ENCODE peak calls at places on chromosomes 6 and 20, in seven cellular contexts. T, K, F, H, W, E and I are unnamed samples.

GRCh38 chr6:83891586-83891985 is 32.1 kb downstream of the CYB5R4 start:
- DNase-seq in T (no peak), E (no peak), W (no peak), H (no peak), K (no peak), F (no peak), I (no peak)

GRCh38 chr6:2008383-2008976 is 236.9 kb downstream of the GMDS start:
- DNase-seq in W (no peak), K (no peak), F (peak), H (peak), T (no peak), E (no peak), I (no peak)

GRCh38 chr6:110813813-110814487 is 1.3 kb downstream of the CDK19 start:
- DNase-seq in T (peak), W (no peak), F (no peak), E (no peak), K (peak), H (peak), I (no peak)

GRCh38 chr20:39910536-39910935 is 778.5 kb downstream of the MAFB start:
- DNase-seq in K (peak), F (no peak), W (peak), E (no peak), H (no peak), T (no peak), I (no peak)

GRCh38 chr20:63361507-63362425 is 617 bp upstream of the CHRNA4 start:
- DNase-seq in K (no peak), H (no peak), W (no peak), F (no peak), T (no peak), E (no peak), I (no peak)

GRCh38 chr20:35739294-35740163 is 2.5 kb downstream of the RBM39 start:
- DNase-seq in E (no peak), T (peak), H (peak), W (no peak), K (no peak), F (peak), I (peak)

GRCh38 chr6:24667378-24667803 is 514 bp downstream of the ACOT13 start:
- DNase-seq in E (no peak), T (no peak), W (no peak), F (no peak), H (no peak), K (peak), I (no peak)

GRCh38 chr20:34037121-34037520 is 43.4 kb downstream of the RALY start:
- DNase-seq in K (no peak), H (peak), E (no peak), W (no peak), T (no peak), F (no peak), I (peak)

GRCh38 chr6:16179970-16180431 is 51.1 kb downstream of the MYLIP start:
- DNase-seq in K (no peak), H (no peak), W (no peak), T (no peak), E (no peak), F (no peak), I (peak)

GRCh38 chr6:41439524-41440418 is 104.4 kb downstream of the NCR2 start:
- DNase-seq in W (no peak), K (no peak), E (no peak), T (no peak), H (no peak), F (no peak), I (peak)

GRCh38 chr6:150336299-150336698 is 32.5 kb upstream of the IYD start:
- DNase-seq in H (peak), F (peak), W (no peak), E (no peak), T (peak), K (no peak), I (no peak)

GRCh38 chr6:153852034-153852433 is 187.0 kb upstream of the OPRM1 start:
- DNase-seq in F (no peak), T (no peak), H (no peak), E (no peak), W (no peak), K (no peak), I (no peak)

GRCh38 chr6:168376120-168376519 is 56.5 kb upstream of the DACT2 start:
- DNase-seq in K (no peak), H (no peak), T (no peak), E (no peak), W (no peak), F (no peak), I (no peak)